ENCODE peak calls at places on chromosomes 2 and 18, in ten cellular contexts. M is LNCaP clone FGC; Q is brain microvascular endothelial cell; P is epithelial cell of esophagus; J is right cardiac atrium; E is heart left ventricle; T is CD8-positive, alpha-beta memory T cell; C is pancreas; D is H7; Y is choroid plexus epithelial cell. N is an unnamed sample.

GRCh38 chr2:17035010-17035409 is 369.4 kb upstream of the CYRIA start:
- DNase-seq in P (peak), M (no peak), C (no peak), J (no peak), D (no peak), T (no peak), Y (peak), Q (no peak), E (no peak), N (no peak)

GRCh38 chr2:173311844-173312606 is 42.6 kb upstream of the CDCA7 start:
- DNase-seq in P (no peak), Y (no peak), M (no peak), D (no peak), E (no peak), C (no peak), T (no peak), Q (no peak), J (no peak), N (no peak)

GRCh38 chr2:3630631-3631030 is 27.4 kb upstream of the ALLC start:
- DNase-seq in J (peak), Q (no peak), D (no peak), T (no peak), P (no peak), C (no peak), M (no peak), Y (no peak), E (peak), N (no peak)

GRCh38 chr18:57698571-57699276 is 77.1 kb upstream of the NARS1 start:
- DNase-seq in E (no peak), T (no peak), J (no peak), D (no peak), C (no peak), Y (peak), Q (no peak), P (peak), M (peak), N (peak)

GRCh38 chr2:142180820-142181533 is 50.2 kb upstream of the LRP1B start:
- DNase-seq in D (peak), Q (peak), P (peak), C (peak), Y (peak), E (no peak), T (no peak), M (no peak), J (peak), N (no peak)

GRCh38 chr18:7617738-7618422 is 50.8 kb downstream of the PTPRM start:
- DNase-seq in Q (peak), C (no peak), D (no peak), Y (peak), M (no peak), J (peak), E (peak), T (no peak), P (peak), N (peak)

GRCh38 chr18:9792565-9793226 is 84.6 kb downstream of the RAB31 start:
- DNase-seq in D (peak), E (no peak), Y (no peak), M (no peak), T (no peak), C (no peak), Q (no peak), P (no peak), J (peak), N (no peak)

GRCh38 chr18:3217930-3218647 is 1.7 kb downstream of the MYOM1 start:
- DNase-seq in P (peak), E (no peak), Q (peak), T (no peak), C (no peak), M (peak), D (peak), J (no peak), Y (peak), N (peak)

GRCh38 chr18:61256291-61256690 is 76.9 kb upstream of the CDH20 start:
- DNase-seq in J (no peak), D (no peak), C (no peak), P (no peak), M (no peak), Q (no peak), E (no peak), T (no peak), Y (no peak), N (no peak)

GRCh38 chr18:58898427-58898826 is 33.8 kb downstream of the ZNF532 start:
- DNase-seq in J (no peak), D (no peak), T (no peak), Y (no peak), M (no peak), P (no peak), C (no peak), Q (no peak), E (no peak), N (no peak)

GRCh38 chr2:98634406-98635092 is 26.2 kb downstream of the UNC50 start:
- DNase-seq in Y (peak), D (peak), P (peak), E (no peak), T (peak), J (no peak), C (no peak), M (no peak), Q (peak), N (no peak)

GRCh38 chr2:3634631-3635091 is 23.3 kb upstream of the ALLC start:
- DNase-seq in C (peak), D (no peak), E (no peak), T (no peak), P (no peak), M (no peak), Q (no peak), Y (no peak), J (peak), N (no peak)

GRCh38 chr2:217527586-217528202 is 475.1 kb downstream of the TNS1 start:
- DNase-seq in T (no peak), Q (no peak), E (no peak), P (no peak), D (no peak), M (no peak), C (no peak), Y (no peak), J (no peak), N (peak)

GRCh38 chr2:238908960-238909951 is 61.4 kb downstream of the TWIST2 start:
- DNase-seq in Y (peak), T (no peak), E (no peak), M (no peak), J (peak), Q (peak), D (peak), C (no peak), P (no peak), N (peak)

GRCh38 chr2:157840568-157841156 is 35.5 kb downstream of the ACVR1 start:
- DNase-seq in E (peak), Y (peak), C (peak), D (peak), Q (no peak), P (no peak), J (peak), M (no peak), T (no peak), N (peak)

GRCh38 chr2:28150211-28150879 is 242.3 kb upstream of the FOSL2 start:
- DNase-seq in T (no peak), M (no peak), C (no peak), Y (no peak), P (no peak), D (no peak), Q (no peak), J (no peak), E (no peak), N (peak)

DNA sequence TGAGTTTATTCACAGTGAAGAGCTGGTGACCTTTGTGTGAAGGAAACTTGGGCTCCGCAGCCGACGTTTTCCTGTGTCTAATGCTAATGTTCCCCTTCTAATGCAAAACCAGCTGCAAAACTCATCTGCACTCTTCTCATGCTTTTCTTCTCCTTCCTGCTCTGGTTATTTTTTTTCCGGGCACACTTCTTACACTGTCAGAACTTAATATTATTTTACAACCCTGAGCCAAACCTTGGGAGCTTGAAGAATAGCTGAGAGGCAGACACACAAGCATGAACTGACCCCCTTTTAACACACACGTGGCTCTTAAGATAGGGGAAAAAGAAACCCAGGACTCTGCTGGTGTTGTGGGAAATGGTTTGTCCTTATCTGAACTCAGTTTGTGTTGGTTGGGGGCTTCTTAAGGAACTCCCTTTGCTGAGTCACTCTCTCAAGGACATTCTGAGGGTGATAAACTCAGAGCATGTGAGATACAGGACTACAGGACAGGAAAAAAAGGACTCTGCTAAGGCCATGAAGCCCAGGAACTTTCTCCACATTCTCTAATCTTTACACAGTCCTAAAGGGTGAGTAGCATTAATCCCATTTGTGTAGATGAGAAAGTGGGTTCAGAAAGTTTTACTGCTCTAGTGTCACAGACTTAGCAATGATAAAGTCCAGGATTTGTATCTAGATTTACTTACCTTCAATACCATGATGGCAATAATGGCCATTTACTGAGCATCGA is 439.3 kb upstream of the TRIB2 start:
- DNase-seq in T (no peak), Y (peak), P (no peak), Q (no peak), C (no peak), M (no peak), D (no peak), E (no peak), J (no peak), N (peak)
- H3K4me3 ChIP-seq in T (no peak), Y (no peak), P (no peak), Q (no peak), C (no peak), M (no peak), D (no peak), E (no peak), J (no peak), N (no peak)

GRCh38 chr2:241188386-241189092 is at the start of gene ANO7:
- DNase-seq in Q (no peak), M (peak), E (no peak), D (peak), J (no peak), Y (no peak), T (no peak), P (no peak), C (no peak), N (no peak)
- H3K4me3 ChIP-seq in Q (no peak), M (peak), E (no peak), D (no peak), J (no peak), Y (no peak), T (no peak), P (no peak), C (no peak), N (no peak)

DNA sequence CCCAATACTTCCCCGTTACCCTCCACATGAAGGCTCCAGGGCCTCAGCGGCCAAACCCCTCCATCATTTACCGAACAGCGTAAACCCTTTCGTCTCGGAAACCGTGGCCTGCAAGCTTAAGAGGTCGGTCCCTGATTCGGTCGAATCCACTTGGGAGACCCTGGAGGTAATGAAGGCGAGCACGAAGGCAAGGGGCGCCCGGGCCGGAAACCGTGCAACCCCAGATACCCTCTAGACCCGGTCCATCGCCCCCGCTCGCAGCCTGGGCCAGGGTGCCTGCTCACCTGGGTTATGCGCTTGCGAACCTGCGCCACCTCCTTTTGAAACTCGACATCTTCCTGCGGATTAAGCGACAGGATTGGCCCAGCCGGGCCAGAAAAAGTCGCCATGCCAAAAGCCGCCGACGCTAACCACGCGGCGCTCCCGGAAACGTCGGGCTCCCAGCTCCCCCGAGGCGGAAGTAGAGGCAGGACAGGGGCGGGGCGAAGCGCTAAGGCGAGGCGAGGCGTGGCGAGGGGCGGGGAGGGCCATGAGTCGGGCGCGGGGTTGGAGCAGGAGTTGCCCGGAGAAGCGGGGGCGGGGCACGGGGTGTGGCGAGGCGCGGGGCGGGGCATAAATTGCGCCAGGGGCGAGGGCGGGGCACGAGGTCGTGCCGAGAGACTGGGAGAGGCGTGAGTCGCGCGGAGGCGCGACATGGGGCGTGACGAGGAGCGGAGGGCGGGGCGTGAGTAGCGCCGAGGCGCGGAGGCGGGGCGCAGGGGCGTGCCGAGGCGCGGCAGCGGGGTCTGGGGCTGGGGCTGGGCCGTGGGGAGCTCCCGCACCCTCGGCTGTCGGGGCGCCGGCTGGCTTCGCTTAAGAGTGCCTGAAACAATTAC is at the start of gene NIFK:
- DNase-seq in P (peak), J (peak), E (peak), M (peak), C (peak), D (peak), T (peak), Q (peak), Y (peak), N (peak)
- H3K4me3 ChIP-seq in P (peak), J (peak), E (peak), M (peak), C (peak), D (peak), T (peak), Q (peak), Y (peak), N (peak)

GRCh38 chr2:197835293-197835692 is 30.9 kb downstream of the PLCL1 start:
- DNase-seq in P (no peak), M (no peak), Y (no peak), D (no peak), T (no peak), J (no peak), E (no peak), C (no peak), Q (no peak), N (no peak)

GRCh38 chr2:197839327-197839726 is 34.9 kb downstream of the PLCL1 start:
- DNase-seq in M (no peak), T (no peak), P (no peak), Q (no peak), E (no peak), J (no peak), D (no peak), C (no peak), Y (no peak), N (no peak)

GRCh38 chr2:197838036-197838435 is 33.6 kb downstream of the PLCL1 start:
- DNase-seq in Q (peak), J (peak), Y (peak), E (no peak), D (no peak), P (no peak), C (no peak), T (no peak), M (no peak), N (peak)

GRCh38 chr2:197838589-197838988 is 34.2 kb downstream of the PLCL1 start:
- DNase-seq in T (no peak), E (no peak), Y (no peak), C (no peak), J (peak), M (no peak), P (no peak), D (no peak), Q (no peak), N (peak)
- H3K4me3 ChIP-seq in T (peak), E (no peak), Y (no peak), C (peak), J (peak), M (no peak), P (no peak), D (no peak), Q (no peak), N (peak)

GRCh38 chr2:71453404-71454220 is at the start of gene DYSF:
- DNase-seq in M (no peak), Y (peak), Q (no peak), P (peak), E (peak), T (no peak), C (peak), J (peak), D (peak), N (peak)
- H3K4me3 ChIP-seq in M (no peak), Y (peak), Q (peak), P (peak), E (peak), T (peak), C (peak), J (peak), D (peak), N (peak)

DNA sequence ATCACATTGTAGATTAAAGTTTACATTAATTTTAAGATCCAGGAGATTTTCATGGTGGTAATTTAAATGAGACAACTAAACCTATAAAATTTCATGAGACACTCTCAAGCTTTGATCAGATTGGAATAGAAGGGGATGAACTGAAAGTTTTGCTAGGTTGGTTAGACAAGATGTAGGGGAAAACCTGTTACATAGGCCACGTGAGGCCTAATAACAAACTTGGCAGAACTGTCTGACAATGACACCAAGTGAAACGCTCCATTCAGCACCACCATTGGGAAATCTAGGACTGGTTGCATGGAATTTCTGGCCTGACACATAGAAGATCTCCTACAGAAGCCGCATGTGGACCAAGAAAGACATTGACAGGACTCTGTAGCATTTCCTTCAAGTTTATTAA is 87.8 kb upstream of the SLC39A10 start:
- DNase-seq in T (no peak), C (no peak), Q (no peak), J (no peak), M (no peak), D (no peak), P (no peak), E (no peak), Y (no peak), N (no peak)
- H3K4me3 ChIP-seq in T (no peak), C (no peak), Q (no peak), J (no peak), M (no peak), D (no peak), P (no peak), E (no peak), Y (no peak), N (no peak)

GRCh38 chr2:151029406-151030157 is 232.1 kb downstream of the RBM43 start:
- DNase-seq in P (no peak), Q (peak), D (no peak), J (no peak), M (no peak), C (no peak), Y (peak), E (no peak), T (no peak), N (peak)

GRCh38 chr2:151030663-151031230 is 230.9 kb downstream of the RBM43 start:
- DNase-seq in Q (no peak), J (no peak), P (no peak), M (no peak), T (no peak), Y (no peak), D (no peak), C (no peak), E (no peak), N (no peak)

GRCh38 chr2:151027147-151027546 is 234.5 kb downstream of the RBM43 start:
- DNase-seq in C (no peak), M (no peak), Q (no peak), T (no peak), Y (peak), J (peak), P (no peak), E (no peak), D (no peak), N (no peak)

GRCh38 chr2:151025816-151026215 is 235.8 kb downstream of the RBM43 start:
- DNase-seq in Y (no peak), C (no peak), P (no peak), Q (no peak), D (no peak), T (no peak), J (no peak), E (no peak), M (no peak), N (no peak)

DNA sequence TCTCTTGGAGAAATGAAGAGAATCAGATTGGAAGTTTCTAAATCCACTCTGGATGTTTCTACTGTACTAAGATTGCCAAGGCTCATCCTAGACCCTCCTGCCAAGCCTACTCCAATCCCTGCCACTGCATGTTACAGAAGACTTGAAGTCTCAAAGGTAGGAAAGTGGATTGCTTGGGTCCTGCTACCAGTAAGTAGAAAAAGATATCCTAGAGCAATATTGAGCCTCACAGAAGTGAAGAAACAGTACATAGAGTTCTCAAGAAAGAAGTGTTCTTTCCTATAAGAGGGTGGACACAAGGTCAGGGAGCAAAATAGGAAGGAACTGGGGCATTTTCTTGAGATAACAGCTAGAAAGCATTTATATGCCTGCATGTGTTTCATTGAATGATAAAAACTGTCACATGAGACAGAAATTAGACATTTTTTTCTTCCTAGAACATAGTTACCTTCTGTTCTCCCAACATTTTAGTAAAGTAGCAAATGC is 232.9 kb downstream of the RBM43 start:
- DNase-seq in J (no peak), Q (no peak), D (no peak), C (no peak), M (no peak), T (no peak), E (no peak), Y (peak), P (no peak), N (no peak)
- H3K4me3 ChIP-seq in J (no peak), Q (no peak), D (no peak), C (no peak), M (no peak), T (no peak), E (no peak), Y (no peak), P (no peak), N (no peak)